ENCODE peak calls at places on chromosomes 6 and 20, in seven cellular contexts. K is left ventricle myocardium inferior, L is body of pancreas, Z is endothelial cell, B is fibroblast of mammary gland, P is colonic mucosa, T is GM13977. M is an unnamed sample.

GRCh38 chr6:10411915-10412164 is 3.0 kb downstream of the TFAP2A start:
- DNase-seq in B (peak), T (no peak), L (no peak), Z (no peak), P (peak), K (no peak), M (no peak)

GRCh38 chr6:140051521-140052455 is 677.3 kb upstream of the CITED2 start:
- DNase-seq in P (no peak), K (no peak), Z (no peak), T (no peak), L (no peak), B (peak), M (no peak)

GRCh38 chr20:20003088-20003954 is 13.8 kb upstream of the NAA20 start:
- DNase-seq in K (no peak), T (peak), B (peak), P (no peak), Z (no peak), L (peak), M (peak)

GRCh38 chr20:41617931-41618806 is at the start of gene CHD6:
- DNase-seq in L (peak), B (peak), K (peak), Z (peak), P (peak), T (peak), M (peak)

GRCh38 chr20:46931699-46932098 is 37.1 kb downstream of the EYA2 start:
- DNase-seq in B (peak), T (no peak), L (peak), P (no peak), K (no peak), Z (no peak), M (no peak)

GRCh38 chr6:13787146-13787545 is 27.2 kb downstream of the MCUR1 start:
- DNase-seq in L (no peak), K (no peak), P (no peak), B (peak), Z (no peak), T (no peak), M (peak)

GRCh38 chr20:38134427-38135281 is 30.4 kb downstream of the TGM2 start:
- DNase-seq in T (no peak), L (no peak), B (no peak), Z (peak), P (no peak), K (no peak), M (peak)

GRCh38 chr6:41591859-41592502 is 45.8 kb downstream of the FOXP4 start:
- DNase-seq in L (peak), Z (peak), B (peak), P (peak), T (peak), K (peak), M (peak)

GRCh38 chr6:135583256-135583758 is 85.8 kb upstream of the AHI1 start:
- DNase-seq in B (peak), Z (no peak), P (no peak), T (no peak), K (no peak), L (no peak), M (no peak)

GRCh38 chr6:15089569-15090144 is 156.2 kb upstream of the JARID2 start:
- DNase-seq in L (peak), B (no peak), T (no peak), K (no peak), P (no peak), Z (no peak), M (no peak)

GRCh38 chr6:15087234-15087633 is 158.6 kb upstream of the JARID2 start:
- DNase-seq in Z (no peak), P (no peak), K (no peak), T (no peak), B (no peak), L (no peak), M (no peak)

GRCh38 chr6:15090145-15090579 is 155.7 kb upstream of the JARID2 start:
- DNase-seq in Z (no peak), K (no peak), B (peak), T (no peak), P (no peak), L (no peak), M (no peak)

GRCh38 chr6:15088904-15089568 is 156.8 kb upstream of the JARID2 start:
- DNase-seq in T (no peak), Z (no peak), P (no peak), B (no peak), L (no peak), K (no peak), M (no peak)

DNA sequence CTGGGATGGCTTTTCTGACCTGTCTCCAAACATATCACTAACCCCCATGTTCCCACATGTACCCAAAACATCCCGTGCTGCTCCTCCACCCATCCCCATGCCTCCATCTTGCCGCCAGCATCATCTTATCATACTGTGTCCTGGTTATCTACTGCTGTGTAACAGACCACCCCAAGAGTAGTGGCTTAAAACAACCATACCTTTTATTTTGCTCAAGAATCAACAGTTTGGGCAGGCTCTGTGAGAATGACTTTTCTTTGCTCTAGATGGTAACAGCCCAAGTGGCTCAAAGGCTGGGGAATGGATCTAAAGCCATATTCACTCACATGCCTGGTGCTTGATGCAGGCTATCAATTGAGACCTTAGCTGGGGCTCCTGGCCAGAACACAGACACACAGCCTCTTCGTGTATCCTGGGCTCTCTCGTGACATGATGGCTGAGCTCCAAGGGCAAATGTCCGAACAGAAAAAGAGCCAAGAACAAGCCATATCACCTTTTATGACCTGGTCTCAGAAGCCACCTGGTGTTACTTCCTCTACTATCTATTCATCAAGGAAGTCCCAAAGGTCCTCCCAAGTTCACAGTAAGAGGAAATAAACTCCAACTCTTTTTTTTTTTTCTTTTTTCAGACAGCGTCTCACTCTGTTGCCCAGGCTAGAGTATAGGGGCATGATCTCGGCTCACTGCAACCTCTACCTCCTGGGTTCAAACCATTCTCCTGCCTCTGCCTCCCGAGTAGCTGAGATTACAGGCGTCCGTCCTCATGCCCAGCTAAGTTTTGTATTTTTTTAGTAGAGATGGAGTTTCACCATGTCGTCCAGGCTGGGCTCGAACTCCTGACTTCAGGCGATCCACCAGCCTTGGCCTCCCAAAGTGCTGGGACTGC is 159.4 kb upstream of the JARID2 start:
- DNase-seq in Z (no peak), B (no peak), T (no peak), K (no peak), P (peak), L (no peak), M (no peak)
- TF ChIP-seq CTCF in Z (no peak), B (no peak), T (no peak), K (no peak), P (no peak), L (no peak), M (no peak)

GRCh38 chr6:3331948-3332347 is 73.2 kb downstream of the PSMG4 start:
- DNase-seq in K (no peak), P (no peak), Z (no peak), L (no peak), B (no peak), T (no peak), M (no peak)

GRCh38 chr6:3328796-3329195 is 70.0 kb downstream of the PSMG4 start:
- DNase-seq in P (no peak), L (peak), Z (no peak), B (no peak), K (peak), T (no peak), M (no peak)

GRCh38 chr6:3329491-3330051 is 70.8 kb downstream of the PSMG4 start:
- DNase-seq in P (no peak), L (peak), Z (no peak), K (no peak), B (no peak), T (no peak), M (no peak)

GRCh38 chr6:3331498-3331897 is 72.8 kb downstream of the PSMG4 start:
- DNase-seq in B (no peak), P (no peak), K (no peak), Z (no peak), T (no peak), L (no peak), M (no peak)

DNA sequence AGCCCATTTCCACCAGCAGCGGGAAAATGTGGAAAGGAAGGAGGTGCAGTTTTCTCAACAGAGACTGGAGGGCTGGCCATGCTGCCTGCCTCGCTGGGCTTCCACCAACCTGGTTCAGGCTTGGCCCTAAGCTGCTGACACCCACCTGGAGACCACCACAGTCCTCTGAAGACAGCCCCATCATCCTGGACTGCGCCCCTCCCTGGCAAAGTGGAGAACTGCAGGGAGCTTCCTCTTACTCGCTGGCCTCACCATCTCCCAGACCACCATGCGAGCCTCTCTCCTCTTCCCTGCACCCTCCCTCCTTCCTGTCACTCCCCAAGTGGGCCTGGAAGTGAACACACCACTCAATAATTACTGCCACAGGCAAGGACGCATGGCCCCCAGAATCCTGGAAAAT is 71.5 kb downstream of the PSMG4 start:
- DNase-seq in L (no peak), P (no peak), K (no peak), B (no peak), Z (no peak), T (no peak), M (peak)
- TF ChIP-seq CTCF in L (no peak), P (no peak), K (no peak), B (no peak), Z (peak), T (peak), M (no peak)

GRCh38 chr6:161444464-161444863 is 170.6 kb upstream of the AGPAT4 start:
- DNase-seq in Z (no peak), T (no peak), P (no peak), L (peak), K (no peak), B (peak), M (peak)
- TF ChIP-seq CTCF in Z (no peak), T (no peak), P (no peak), L (peak), K (peak), B (no peak), M (no peak)

GRCh38 chr6:144882425-144882824 is 597.3 kb downstream of the UTRN start:
- DNase-seq in K (no peak), L (no peak), T (no peak), Z (no peak), B (no peak), P (no peak), M (no peak)

GRCh38 chr6:144878577-144878976 is 593.4 kb downstream of the UTRN start:
- DNase-seq in Z (no peak), B (no peak), T (no peak), L (no peak), K (no peak), P (no peak), M (no peak)

GRCh38 chr6:144876689-144877088 is 591.6 kb downstream of the UTRN start:
- DNase-seq in B (no peak), K (no peak), T (no peak), Z (no peak), L (no peak), P (no peak), M (no peak)

GRCh38 chr6:144877118-144877517 is 592.0 kb downstream of the UTRN start:
- DNase-seq in T (no peak), B (no peak), P (no peak), Z (no peak), L (no peak), K (no peak), M (no peak)

GRCh38 chr6:144879436-144879835 is 594.3 kb downstream of the UTRN start:
- DNase-seq in B (no peak), P (no peak), L (no peak), K (no peak), Z (no peak), T (no peak), M (no peak)
- TF ChIP-seq CTCF in B (no peak), P (no peak), L (no peak), K (no peak), Z (no peak), T (no peak), M (no peak)